ENCODE peak calls at places on chromosomes 7 and 10, in four cellular contexts. T, H, Y and C are unnamed samples.

GRCh38 chr10:5543628-5544027 is 18.9 kb downstream of the CALML3 start:
- DNase-seq in T (peak; percentile 26), H (no peak), Y (no peak), C (peak; percentile 58)

GRCh38 chr7:149624006-149624405 is 126.4 kb upstream of the ZNF746 start:
- DNase-seq in Y (peak; percentile 17), H (no peak), T (peak; percentile 54), C (peak; percentile 34)

GRCh38 chr7:22858640-22859561 is 36.3 kb upstream of the TOMM7 start:
- DNase-seq in Y (peak; percentile 85), T (peak; percentile 91), H (no peak), C (peak; percentile 98)

GRCh38 chr7:32890553-32891045 is 961 bp downstream of the KBTBD2 start:
- DNase-seq in Y (peak; percentile 27), H (peak; percentile 46), T (peak; percentile 85), C (peak; percentile 90)

GRCh38 chr7:27339478-27339877 is 96.9 kb downstream of the EVX1 start:
- DNase-seq in Y (peak; percentile 16), T (no peak), H (no peak), C (peak; percentile 6)

GRCh38 chr10:101611506-101611905 is 23.4 kb downstream of the DPCD start:
- DNase-seq in H (no peak), Y (no peak), T (no peak), C (peak; percentile 27)

GRCh38 chr7:4164556-4164955 is 517.5 kb upstream of the FOXK1 start:
- DNase-seq in T (no peak), H (no peak), Y (no peak), C (no peak)

GRCh38 chr10:72020914-72021754 is 56.9 kb downstream of the CHST3 start:
- DNase-seq in H (no peak), T (no peak), Y (no peak), C (no peak)

GRCh38 chr10:33126742-33127141 is 168.7 kb upstream of the ITGB1 start:
- DNase-seq in H (no peak), Y (no peak), T (no peak), C (no peak)

GRCh38 chr7:51455948-51456347 is 139.3 kb upstream of the COBL start:
- DNase-seq in H (no peak), Y (no peak), T (no peak), C (no peak)

GRCh38 chr7:138325434-138325833 is 134.6 kb upstream of the TRIM24 start:
- DNase-seq in T (no peak), Y (peak; percentile 35), H (no peak), C (no peak)

GRCh38 chr10:126469692-126470091 is 81.4 kb upstream of the ADAM12 start:
- DNase-seq in H (no peak), T (no peak), Y (no peak), C (no peak)

GRCh38 chr7:90771281-90771680 is 175.2 kb downstream of the CDK14 start:
- DNase-seq in Y (no peak), T (peak; percentile 61), H (no peak), C (peak; percentile 50)

GRCh38 chr10:77849039-77849664 is 77.4 kb downstream of the DLG5 start:
- DNase-seq in H (no peak), Y (no peak), T (no peak), C (no peak)

GRCh38 chr10:72658696-72659400 is 33.0 kb upstream of the MICU1 start:
- DNase-seq in H (no peak), T (no peak), Y (no peak), C (no peak)

GRCh38 chr10:86020139-86020538 is 346.5 kb downstream of the GRID1 start:
- DNase-seq in T (no peak), Y (no peak), H (no peak), C (no peak)

GRCh38 chr10:123357363-123358075 is 203.3 kb downstream of the BUB3 start:
- DNase-seq in T (no peak), H (no peak), Y (no peak), C (no peak)

GRCh38 chr10:79313911-79314439 is 33.3 kb upstream of the PPIF start:
- DNase-seq in T (no peak), Y (no peak), H (no peak), C (no peak)

GRCh38 chr10:122279725-122280141 is 8.6 kb downstream of the BTBD16 start:
- DNase-seq in Y (peak; percentile 60), T (peak; percentile 39), H (no peak), C (peak; percentile 51)

GRCh38 chr7:37440738-37441404 is 7.8 kb downstream of the ELMO1 start:
- DNase-seq in Y (no peak), H (no peak), T (no peak), C (no peak)

GRCh38 chr7:92944633-92945032 is 108.3 kb upstream of the CDK6 start:
- DNase-seq in T (no peak), Y (no peak), H (no peak), C (no peak)

GRCh38 chr7:106176414-106177294 is 64.5 kb upstream of the SYPL1 start:
- DNase-seq in Y (peak; percentile 93), T (peak; percentile 92), H (no peak), C (peak; percentile 79)

GRCh38 chr7:154231732-154232131 is 179.5 kb downstream of the DPP6 start:
- DNase-seq in Y (no peak), T (no peak), H (no peak), C (no peak)

GRCh38 chr10:99532687-99533495 is at the start of gene NKX2-3:
- DNase-seq in H (no peak), T (peak; percentile 36), Y (peak; percentile 46), C (peak; percentile 99)

GRCh38 chr7:80088705-80089104 is 45.9 kb upstream of the GNAI1 start:
- DNase-seq in T (peak; percentile 75), H (no peak), Y (no peak), C (peak; percentile 89)

GRCh38 chr7:111835066-111835465 is 272.8 kb upstream of the IMMP2L start:
- DNase-seq in H (no peak), Y (peak; percentile 55), T (peak; percentile 90), C (no peak)

GRCh38 chr7:94366163-94366562 is 28.5 kb upstream of the COL1A2 start:
- DNase-seq in T (no peak), Y (no peak), H (no peak), C (no peak)

GRCh38 chr7:124784879-124785818 is 19.6 kb upstream of the GPR37 start:
- DNase-seq in T (peak; percentile 80), Y (peak; percentile 66), H (no peak), C (peak; percentile 71)

GRCh38 chr7:28065308-28065707 is 115.3 kb downstream of the JAZF1 start:
- DNase-seq in H (no peak), T (peak; percentile 78), Y (no peak), C (no peak)

GRCh38 chr10:87635498-87636312 is 24.0 kb upstream of the PAPSS2 start:
- DNase-seq in H (peak; percentile 62), Y (peak; percentile 77), T (peak; percentile 53), C (peak; percentile 80)

GRCh38 chr7:31633894-31634494 is 53.0 kb upstream of the PPP1R17 start:
- DNase-seq in T (peak; percentile 73), H (no peak), Y (peak; percentile 80), C (peak; percentile 49)

GRCh38 chr7:133491846-133492652 is 239.2 kb downstream of the EXOC4 start:
- DNase-seq in Y (peak; percentile 69), H (no peak), T (no peak), C (peak; percentile 16)

GRCh38 chr7:106863216-106863997 is 1.7 kb upstream of the PIK3CG start:
- DNase-seq in T (no peak), Y (no peak), H (no peak), C (no peak)

GRCh38 chr10:3898821-3899220 is 113.8 kb upstream of the KLF6 start:
- DNase-seq in T (no peak), H (no peak), Y (peak; percentile 82), C (no peak)

GRCh38 chr7:13851756-13852155 is 137.7 kb downstream of the ETV1 start:
- DNase-seq in Y (no peak), H (no peak), T (peak; percentile 54), C (peak; percentile 93)

GRCh38 chr7:131164900-131165254 is 162.8 kb upstream of the MKLN1 start:
- DNase-seq in H (no peak), T (no peak), Y (no peak), C (no peak)
- H3K9ac ChIP-seq in H (no peak overlapping the region), T (peak overlapping the region; percentile 52), Y (peak overlapping the region; percentile 25), C (peak overlapping the region; percentile 15)

GRCh38 chr10:132593900-132594876 is 56.6 kb downstream of the INPP5A start:
- DNase-seq in Y (no peak), T (no peak), H (peak; percentile 54), C (no peak)
- H3K9me3 ChIP-seq in Y (no peaks in the 10 kb centered on the region), T (no peaks in the 10 kb centered on the region), H (peaks cover 2% of the 10 kb centered on the region), C (no peaks in the 10 kb centered on the region)

DNA sequence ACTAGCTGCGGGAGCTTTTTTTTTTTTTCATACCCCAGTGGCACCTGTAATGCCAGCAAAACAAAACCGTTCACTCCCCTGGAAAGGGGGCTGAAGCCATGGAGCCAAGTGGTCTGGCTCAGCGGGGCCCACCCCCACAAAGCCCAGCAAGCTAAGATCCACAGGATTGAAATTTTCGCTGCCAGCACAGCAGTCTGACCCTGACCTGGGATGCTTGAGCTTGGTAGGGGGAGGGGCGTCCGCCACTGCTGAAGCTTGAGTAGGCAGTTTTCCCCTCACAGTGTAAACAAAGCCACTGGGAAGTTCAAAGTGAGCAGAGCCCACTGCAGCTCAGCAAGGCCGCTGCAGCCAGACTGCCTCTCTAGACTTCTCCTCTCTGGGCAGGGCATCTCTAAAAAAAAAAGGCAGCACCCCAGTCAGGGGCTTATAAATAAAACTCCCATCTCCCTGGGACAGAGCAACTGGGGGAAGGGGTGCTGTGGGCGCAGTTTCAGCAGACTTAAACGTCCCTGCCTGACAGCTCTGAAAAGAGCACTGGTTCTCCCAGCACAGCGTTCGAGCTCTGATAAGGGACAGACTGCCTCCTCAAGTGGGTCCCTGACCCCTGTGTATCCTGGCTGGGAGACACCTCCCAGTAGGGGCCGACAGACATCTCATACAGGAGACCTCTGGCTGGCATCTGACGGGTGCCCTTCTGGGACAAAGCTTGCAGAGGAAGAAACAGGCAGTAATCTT is 31.6 kb downstream of the ARMC10 start:
- DNase-seq in Y (no peak), T (no peak), H (no peak), C (peak; percentile 49)
- H3K9ac ChIP-seq in Y (no peak overlapping the region), T (no peak overlapping the region), H (no peak overlapping the region), C (no peak overlapping the region)

GRCh38 chr7:147013820-147014219 is 897.2 kb downstream of the CNTNAP2 start:
- DNase-seq in T (peak; percentile 70), Y (no peak), H (no peak), C (no peak)
- H3K9me3 ChIP-seq in T (no peaks in the 10 kb centered on the region), Y (no peaks in the 10 kb centered on the region), H (no peaks in the 10 kb centered on the region), C (no peaks in the 10 kb centered on the region)

GRCh38 chr7:30475580-30475979 is 3.0 kb downstream of the NOD1 start:
- DNase-seq in H (no peak), Y (no peak), T (no peak), C (no peak)
- H3K9ac ChIP-seq in H (peak overlapping the region; percentile 34), Y (no peak overlapping the region), T (peak overlapping the region; percentile 41), C (peak overlapping the region; percentile 93)

GRCh38 chr7:157895520-157896375 is 558.9 kb downstream of the DNAJB6 start:
- DNase-seq in T (no peak), Y (no peak), H (no peak), C (no peak)
- H3K9me3 ChIP-seq in T (no peaks in the 10 kb centered on the region), Y (no peaks in the 10 kb centered on the region), H (no peaks in the 10 kb centered on the region), C (no peaks in the 10 kb centered on the region)